ENCODE peak calls at places on chromosomes 4 and X, in eight cellular contexts. A is A673, J is mammary epithelial cell, R is IMR-90, O is breast epithelium, M is brain microvascular endothelial cell, Z is lower lobe of right lung, X is heart left ventricle. S is an unnamed sample.

GRCh38 chr4:114563536-114564315 is 34.9 kb upstream of the UGT8 start:
- DNase-seq in R (no peak), A (no peak), J (peak), M (peak), O (no peak), X (no peak), Z (no peak), S (no peak)

GRCh38 chrX:19127649-19128168 is 5.4 kb upstream of the ADGRG2 start:
- DNase-seq in A (peak), J (peak), M (peak), R (no peak), O (no peak), Z (no peak), X (peak), S (no peak)

GRCh38 chr4:27684501-27685077 is 823.9 kb downstream of the STIM2 start:
- DNase-seq in M (peak), O (peak), J (peak), X (peak), A (peak), Z (peak), R (peak), S (peak)

GRCh38 chrX:110683925-110684324 is 111.7 kb downstream of the CHRDL1 start:
- DNase-seq in A (no peak), M (no peak), R (no peak), Z (no peak), O (no peak), J (no peak), X (no peak), S (no peak)

GRCh38 chr4:8040607-8041006 is 100.9 kb upstream of the AFAP1 start:
- DNase-seq in A (no peak), O (no peak), Z (no peak), M (no peak), R (no peak), X (no peak), J (no peak), S (no peak)

GRCh38 chr4:15149842-15150592 is 147.7 kb downstream of the CPEB2 start:
- DNase-seq in A (peak), J (peak), Z (peak), X (peak), R (peak), M (peak), O (peak), S (peak)

GRCh38 chr4:147042046-147042445 is 96.4 kb upstream of the TTC29 start:
- DNase-seq in A (no peak), O (no peak), Z (no peak), J (no peak), X (no peak), M (no peak), R (no peak), S (no peak)

GRCh38 chr4:113173865-113174264 is 124.4 kb downstream of the ANK2 start:
- DNase-seq in X (no peak), A (no peak), R (no peak), O (no peak), M (no peak), Z (no peak), J (no peak), S (no peak)

GRCh38 chr4:184355111-184355604 is 119.2 kb downstream of the IRF2 start:
- DNase-seq in A (peak), O (no peak), X (peak), J (peak), Z (no peak), M (peak), R (peak), S (no peak)

GRCh38 chr4:47195706-47196105 is 164.3 kb downstream of the GABRB1 start:
- DNase-seq in J (no peak), O (no peak), A (no peak), Z (no peak), X (no peak), M (peak), R (peak), S (no peak)

GRCh38 chr4:133638702-133639101 is 489.6 kb downstream of the PCDH10 start:
- DNase-seq in X (no peak), Z (no peak), J (no peak), O (no peak), R (no peak), A (peak), M (no peak), S (no peak)

GRCh38 chr4:156576946-156577345 is 394.7 kb downstream of the PDGFC start:
- DNase-seq in X (no peak), J (no peak), Z (no peak), M (no peak), O (no peak), R (no peak), A (no peak), S (no peak)

GRCh38 chr4:184386271-184386781 is 88.0 kb downstream of the IRF2 start:
- DNase-seq in Z (no peak), X (peak), A (no peak), O (no peak), R (no peak), M (no peak), J (no peak), S (no peak)

GRCh38 chr4:24764305-24764704 is 31.1 kb upstream of the SOD3 start:
- DNase-seq in R (peak), O (no peak), X (no peak), M (no peak), A (no peak), J (peak), Z (no peak), S (no peak)

GRCh38 chr4:1207603-1208265 is 35.4 kb upstream of the SPON2 start:
- DNase-seq in M (no peak), R (peak), J (no peak), A (no peak), O (peak), X (peak), Z (peak), S (peak)

GRCh38 chr4:112321768-112322684 is 24.9 kb downstream of the ALPK1 start:
- DNase-seq in A (peak), Z (peak), M (peak), O (peak), X (peak), R (peak), J (peak), S (no peak)

GRCh38 chrX:57647020-57647419 is 33.0 kb downstream of the NLRP2B start:
- DNase-seq in Z (no peak), R (no peak), A (no peak), O (no peak), M (no peak), J (no peak), X (no peak), S (no peak)

GRCh38 chrX:94524867-94525266 is 850.9 kb downstream of the FAM133A start:
- DNase-seq in A (no peak), R (no peak), Z (no peak), X (no peak), M (no peak), O (no peak), J (peak), S (no peak)

GRCh38 chr4:170386974-170387373 is 297.2 kb upstream of the AADAT start:
- DNase-seq in Z (no peak), M (peak), J (peak), X (no peak), R (peak), A (no peak), O (no peak), S (no peak)

GRCh38 chrX:9770319-9770718 is 4.7 kb upstream of the GPR143 start:
- DNase-seq in R (peak), Z (no peak), M (no peak), O (no peak), X (no peak), J (peak), A (peak), S (no peak)

GRCh38 chrX:31423575-31424284 is 351.9 kb upstream of the FTHL17 start:
- DNase-seq in X (peak), O (no peak), A (peak), J (peak), Z (no peak), M (peak), R (peak), S (no peak)

GRCh38 chrX:2425281-2426071 is 75.3 kb downstream of the DHRSX start:
- DNase-seq in J (no peak), R (no peak), A (peak), O (no peak), M (no peak), Z (no peak), X (no peak), S (no peak)

GRCh38 chr4:125388653-125389052 is 73.9 kb downstream of the FAT4 start:
- DNase-seq in X (no peak), A (peak), J (peak), R (peak), O (no peak), M (peak), Z (no peak), S (no peak)

GRCh38 chr4:165027762-165028402 is 3.9 kb upstream of the TRIM60 start:
- DNase-seq in R (no peak), J (no peak), X (no peak), A (no peak), M (peak), O (no peak), Z (no peak), S (no peak)

GRCh38 chr4:52560844-52561280 is 98.2 kb downstream of the USP46 start:
- DNase-seq in R (peak), Z (no peak), X (no peak), M (peak), J (peak), A (no peak), O (no peak), S (no peak)

GRCh38 chr4:145839151-145839550 is 99.5 kb downstream of the ZNF827 start:
- DNase-seq in A (no peak), R (peak), J (no peak), X (no peak), Z (no peak), O (peak), M (peak), S (no peak)

GRCh38 chr4:81421346-81422218 is 50.1 kb downstream of the RASGEF1B start:
- DNase-seq in X (no peak), O (no peak), J (peak), R (peak), Z (no peak), A (no peak), M (peak), S (no peak)

GRCh38 chr4:65670331-65671031 is at the start of gene EPHA5:
- DNase-seq in J (peak), X (peak), Z (peak), R (peak), O (no peak), A (peak), M (peak), S (peak)

GRCh38 chr4:41686893-41687292 is 61.6 kb downstream of the PHOX2B start:
- DNase-seq in J (no peak), R (no peak), O (no peak), A (no peak), Z (no peak), X (no peak), M (no peak), S (no peak)

GRCh38 chrX:33987458-33987857 is 144.7 kb downstream of the FAM47A start:
- DNase-seq in R (no peak), M (no peak), X (peak), Z (no peak), O (no peak), A (no peak), J (no peak), S (no peak)

GRCh38 chr4:17336524-17336941 is 175.4 kb downstream of the QDPR start:
- DNase-seq in A (no peak), O (no peak), X (no peak), Z (no peak), M (no peak), R (peak), J (peak), S (no peak)

GRCh38 chr4:70603856-70604255 is 11.8 kb downstream of the AMBN start:
- DNase-seq in A (no peak), R (peak), J (no peak), M (no peak), O (no peak), Z (no peak), X (no peak), S (no peak)

GRCh38 chr4:128757712-128758111 is 51.8 kb upstream of the JADE1 start:
- DNase-seq in A (no peak), X (peak), O (no peak), J (no peak), M (no peak), Z (no peak), R (peak), S (no peak)

GRCh38 chr4:84529169-84529751 is 30.2 kb upstream of the NKX6-1 start:
- DNase-seq in O (no peak), X (no peak), R (peak), A (peak), Z (no peak), J (no peak), M (no peak), S (no peak)

GRCh38 chr4:109574443-109574850 is 14.4 kb downstream of the MCUB start:
- DNase-seq in J (no peak), M (no peak), R (no peak), O (no peak), Z (no peak), A (peak), X (no peak), S (no peak)

GRCh38 chr4:125787707-125788106 is 473.0 kb downstream of the FAT4 start:
- DNase-seq in A (no peak), R (no peak), Z (no peak), M (no peak), X (no peak), J (no peak), O (no peak), S (no peak)

GRCh38 chrX:119549327-119550016 is 15.7 kb downstream of the STEEP1 start:
- DNase-seq in J (no peak), A (no peak), X (no peak), M (no peak), O (no peak), Z (no peak), R (no peak), S (no peak)

GRCh38 chr4:101345271-101345595 is 2.1 kb downstream of the PPP3CA start:
- DNase-seq in X (no peak), R (peak), Z (no peak), O (no peak), J (no peak), A (peak), M (peak), S (no peak)

GRCh38 chr4:62292911-62293310 is 1092.8 kb downstream of the ADGRL3 start:
- DNase-seq in J (no peak), O (no peak), M (no peak), R (no peak), X (no peak), A (no peak), Z (no peak), S (no peak)

GRCh38 chr4:79820427-79820826 is 252.6 kb downstream of the ANTXR2 start:
- DNase-seq in M (no peak), R (no peak), X (no peak), J (no peak), O (no peak), A (no peak), Z (no peak), S (no peak)

DNA sequence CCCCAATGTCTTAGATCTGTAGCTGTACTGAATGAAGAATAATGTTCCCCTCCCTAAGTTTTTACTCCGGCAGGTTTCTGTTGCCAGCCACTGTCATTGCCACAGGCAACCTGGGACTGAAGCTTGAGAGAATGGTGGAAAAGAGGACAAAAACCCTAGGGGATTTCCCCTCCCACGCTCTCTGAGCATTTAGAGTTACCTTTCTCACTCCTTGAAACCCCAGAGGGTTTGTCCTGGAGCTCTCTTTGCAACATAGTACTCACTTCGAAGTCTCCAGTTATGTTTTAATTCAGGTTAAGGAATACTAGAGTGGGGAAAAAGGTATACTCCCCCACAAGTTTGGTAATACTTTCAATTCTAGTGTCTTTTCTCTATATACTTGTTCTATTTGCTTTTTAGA is 31.5 kb downstream of the F8 start:
- DNase-seq in X (no peak), J (peak), A (no peak), O (no peak), R (no peak), Z (no peak), M (no peak), S (no peak)
- TF ChIP-seq CTCF in X (no peak), J (no peak), A (no peak), O (no peak), R (no peak), Z (no peak), M (no peak), S (no peak)

GRCh38 chr4:30722092-30722915 is 2.1 kb downstream of the PCDH7 start:
- DNase-seq in A (no peak), R (no peak), M (no peak), Z (no peak), X (peak), J (no peak), O (no peak), S (no peak)

GRCh38 chr4:30720021-30720655 is at the start of gene PCDH7:
- DNase-seq in A (peak), X (peak), R (peak), M (peak), O (no peak), J (peak), Z (no peak), S (no peak)

GRCh38 chr4:30722916-30723270 is 2.7 kb downstream of the PCDH7 start:
- DNase-seq in J (no peak), O (no peak), A (peak), Z (no peak), R (no peak), M (no peak), X (no peak), S (no peak)

GRCh38 chr4:30720656-30721352 is 635 bp downstream of the PCDH7 start:
- DNase-seq in M (peak), O (no peak), A (peak), X (peak), J (no peak), Z (no peak), R (peak), S (no peak)

GRCh38 chr4:30721353-30722091 is 1.4 kb downstream of the PCDH7 start:
- DNase-seq in M (no peak), Z (no peak), A (peak), R (peak), X (peak), O (no peak), J (peak), S (peak)
- H3K4me3 ChIP-seq in M (peak), Z (peak), A (peak), R (peak), X (peak), O (peak), J (peak), S (peak)

GRCh38 chr4:10096976-10097330 is 19.6 kb downstream of the WDR1 start:
- DNase-seq in M (no peak), Z (no peak), J (no peak), R (no peak), A (no peak), X (no peak), O (no peak), S (no peak)
- H3K27ac ChIP-seq in M (peak), Z (peak), J (peak), R (peak), A (no peak), X (peak), O (peak), S (peak)

GRCh38 chr4:38832624-38833528 is 23.7 kb downstream of the TLR6 start:
- DNase-seq in A (no peak), M (no peak), J (no peak), R (no peak), O (no peak), Z (no peak), X (no peak), S (no peak)
- TF ChIP-seq CTCF in A (peak), M (peak), J (no peak), R (no peak), O (no peak), Z (no peak), X (no peak), S (no peak)

GRCh38 chr4:118683513-118683912 is 1.7 kb upstream of the METTL14 start:
- DNase-seq in X (no peak), J (peak), Z (no peak), R (no peak), O (no peak), M (no peak), A (peak), S (no peak)
- H3K4me3 ChIP-seq in X (no peak), J (no peak), Z (no peak), R (no peak), O (no peak), M (no peak), A (no peak), S (no peak)

DNA sequence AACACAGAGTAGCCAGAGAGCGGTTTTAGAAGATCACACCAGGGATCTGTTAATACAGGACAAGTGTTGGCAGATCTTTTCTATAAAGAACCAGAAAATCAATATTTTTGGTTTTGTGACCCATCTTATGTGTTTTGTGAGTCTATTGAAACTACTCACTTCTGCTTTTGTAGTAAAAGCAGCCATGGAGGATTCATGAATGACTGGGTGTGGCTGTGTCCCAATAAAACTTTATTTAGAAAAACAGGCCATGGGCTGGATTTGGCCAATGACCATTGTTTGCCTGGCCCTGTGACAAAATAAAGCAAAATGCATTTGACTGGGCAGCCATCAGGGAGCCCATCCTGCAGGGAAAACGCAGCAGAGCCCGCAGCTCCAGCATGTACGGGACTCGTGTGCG is 99.9 kb upstream of the ADRA2C start:
- DNase-seq in X (no peak), O (no peak), A (no peak), Z (no peak), J (no peak), M (no peak), R (no peak), S (no peak)
- H3K27ac ChIP-seq in X (no peak), O (no peak), A (no peak), Z (no peak), J (no peak), M (no peak), R (no peak), S (no peak)

DNA sequence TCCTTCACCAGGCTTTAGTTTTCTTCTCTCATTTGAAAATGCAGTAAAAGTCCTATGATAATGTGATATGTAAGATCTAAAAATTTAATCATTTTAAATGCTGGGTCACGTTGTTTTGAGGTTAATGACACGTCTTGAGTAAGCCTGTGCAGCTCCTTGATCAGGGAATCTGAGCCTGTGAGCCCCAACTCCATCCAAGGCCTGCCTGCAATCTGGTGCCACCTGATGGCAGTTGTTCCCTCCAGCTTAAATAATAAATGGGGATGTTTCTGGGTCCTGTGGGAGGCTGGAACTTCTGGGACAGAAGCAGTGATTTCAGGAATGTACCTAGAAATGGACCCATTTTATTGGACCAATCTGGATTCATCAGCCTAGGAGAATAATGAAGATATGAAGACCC is 455.4 kb upstream of the ADGRL3 start:
- DNase-seq in O (no peak), M (no peak), R (peak), Z (no peak), A (no peak), X (no peak), J (peak), S (no peak)
- TF ChIP-seq CTCF in O (no peak), M (peak), R (peak), Z (no peak), A (no peak), X (no peak), J (peak), S (no peak)